ENCODE peak calls at places on chromosomes 5 and 9, in five cellular contexts. V, P, U, M and H are unnamed samples. For H3K27me3, the result is how much of the 10 kb centered on the place peaks cover.

GRCh38 chr5:84382363-84383295 is 2.1 kb downstream of the EDIL3 start:
- DNase-seq in V (peak), P (peak), U (peak), M (no peak), H (no peak)

GRCh38 chr9:136567651-136568287 is 21.9 kb upstream of the NOTCH1 start:
- DNase-seq in V (peak), P (peak), U (peak), M (no peak), H (no peak)

GRCh38 chr9:121498150-121498486 is 1.5 kb downstream of the GGTA1 start:
- DNase-seq in V (peak), P (no peak), U (peak), M (peak), H (no peak)

GRCh38 chr9:18739641-18740318 is 265.8 kb downstream of the ADAMTSL1 start:
- DNase-seq in V (no peak), P (no peak), U (no peak), M (no peak), H (no peak)

GRCh38 chr5:29697786-29698414 is 1495.6 kb upstream of the CDH6 start:
- DNase-seq in V (peak), P (no peak), U (no peak), M (no peak), H (no peak)

GRCh38 chr5:150392680-150393079 is 20.0 kb downstream of the CD74 start:
- DNase-seq in V (no peak), P (no peak), U (no peak), M (no peak), H (no peak)

GRCh38 chr5:127723571-127723970 is 20.4 kb downstream of the CCDC192 start:
- DNase-seq in V (no peak), P (no peak), U (peak), M (no peak), H (no peak)

GRCh38 chr9:88044200-88044599 is 69.9 kb upstream of the CDK20 start:
- DNase-seq in V (peak), P (no peak), U (no peak), M (no peak), H (no peak)

GRCh38 chr9:127626752-127627493 is 14.8 kb downstream of the STXBP1 start:
- DNase-seq in V (no peak), P (no peak), U (no peak), M (no peak), H (no peak)

GRCh38 chr9:136050706-136051567 is 44.2 kb downstream of the NACC2 start:
- DNase-seq in V (peak), P (peak), U (peak), M (no peak), H (no peak)

GRCh38 chr9:69200071-69200470 is 26.0 kb downstream of the TJP2 start:
- DNase-seq in V (no peak), P (no peak), U (peak), M (no peak), H (no peak)

GRCh38 chr9:99000480-99001395 is 57.0 kb downstream of the COL15A1 start:
- DNase-seq in V (peak), P (no peak), U (peak), M (peak), H (no peak)

GRCh38 chr5:104815212-104815611 is 1252.6 kb upstream of the NUDT12 start:
- DNase-seq in V (no peak), P (no peak), U (no peak), M (no peak), H (no peak)

GRCh38 chr5:40333459-40334241 is 346.1 kb upstream of the PTGER4 start:
- DNase-seq in V (no peak), P (no peak), U (peak), M (no peak), H (no peak)

GRCh38 chr9:35726876-35727438 is 5.0 kb downstream of the TLN1 start:
- DNase-seq in V (peak), P (no peak), U (peak), M (peak), H (no peak)

GRCh38 chr9:16824545-16825041 is 45.9 kb downstream of the BNC2 start:
- DNase-seq in V (peak), P (no peak), U (peak), M (no peak), H (no peak)

GRCh38 chr5:149324639-149325038 is 20.7 kb upstream of the GRPEL2 start:
- DNase-seq in V (no peak), P (no peak), U (peak), M (no peak), H (no peak)

GRCh38 chr9:1708215-1708614 is 306.9 kb upstream of the SMARCA2 start:
- DNase-seq in V (no peak), P (no peak), U (no peak), M (no peak), H (no peak)

GRCh38 chr5:16492398-16493175 is 27.0 kb upstream of the ZNF622 start:
- DNase-seq in V (no peak), P (no peak), U (peak), M (no peak), H (no peak)

GRCh38 chr9:109273869-109274268 is 47.0 kb downstream of the EPB41L4B start:
- DNase-seq in V (no peak), P (no peak), U (no peak), M (no peak), H (no peak)
- H3K4me3 ChIP-seq in V (no peak), P (no peak), U (no peak), M (no peak), H (no peak)

GRCh38 chr5:322942-323879 is 1.7 kb downstream of the AHRR start:
- DNase-seq in V (peak), P (peak), U (no peak), M (no peak), H (no peak)
- H3K27me3 ChIP-seq in V (half or more), P (half or more), U (half or more), M (under half), H (under half)

DNA sequence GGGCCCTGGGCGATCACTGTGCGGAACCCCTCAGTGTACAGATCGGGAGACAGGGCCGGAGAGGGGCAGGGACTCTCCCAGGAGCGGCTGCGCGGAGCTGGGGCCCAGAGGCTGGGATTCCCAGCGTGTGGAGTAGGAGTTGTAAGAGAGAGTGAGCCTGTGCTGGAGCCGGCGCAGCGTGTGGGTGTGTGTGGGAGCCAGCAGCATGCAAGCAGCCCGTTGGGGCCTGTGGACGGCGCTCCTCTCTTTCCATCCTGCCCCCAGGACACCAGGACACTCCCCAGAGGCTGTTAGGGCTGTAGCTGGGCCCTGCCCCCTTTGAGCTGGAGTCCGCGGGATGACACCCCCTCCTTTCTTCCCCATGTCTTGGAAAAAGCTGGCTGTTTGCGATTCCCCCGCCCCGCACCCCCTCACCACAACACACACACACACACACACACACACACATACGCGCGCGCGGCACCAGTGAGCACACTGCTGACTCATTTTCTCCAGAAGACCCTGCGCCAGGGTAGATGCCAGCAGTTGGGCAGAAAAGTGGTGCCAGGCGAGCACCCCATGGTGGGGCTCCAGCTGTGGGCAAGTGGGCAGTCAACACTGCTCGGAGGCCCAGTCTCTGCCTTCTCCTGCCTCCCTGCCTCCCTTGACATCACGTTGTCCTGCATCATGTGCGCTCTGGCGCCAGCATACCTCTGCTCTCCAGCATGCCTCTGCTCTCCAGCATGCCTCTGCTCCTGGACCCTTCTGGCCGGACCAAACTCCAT is 1.5 kb downstream of the COL27A1 start:
- DNase-seq in V (peak), P (peak), U (peak), M (no peak), H (no peak)
- TF ChIP-seq CTCF in V (no peak), P (peak), U (peak), M (no peak), H (no peak)

DNA sequence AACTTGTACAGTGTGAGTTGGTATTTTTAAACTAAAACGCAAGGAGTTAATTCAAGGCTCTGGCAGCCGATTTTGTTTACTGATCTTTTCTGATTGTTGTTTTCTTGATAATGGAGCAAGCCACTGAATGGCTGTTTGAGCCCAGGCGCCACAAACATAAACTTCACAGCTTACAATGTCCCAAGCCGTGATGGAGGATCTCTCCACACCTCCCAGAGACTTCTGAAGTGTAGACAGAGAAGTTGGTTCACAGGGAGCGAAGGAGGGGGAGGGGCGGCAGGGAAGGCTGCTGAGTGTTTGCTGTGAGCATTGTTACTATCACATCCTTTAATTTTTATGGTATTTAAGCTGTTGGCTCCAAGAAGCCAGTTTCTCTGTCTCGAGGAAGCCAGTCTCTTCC is 14.7 kb downstream of the ISL1 start:
- DNase-seq in V (peak), P (no peak), U (no peak), M (no peak), H (no peak)
- H3K4me3 ChIP-seq in V (no peak), P (no peak), U (peak), M (no peak), H (no peak)

DNA sequence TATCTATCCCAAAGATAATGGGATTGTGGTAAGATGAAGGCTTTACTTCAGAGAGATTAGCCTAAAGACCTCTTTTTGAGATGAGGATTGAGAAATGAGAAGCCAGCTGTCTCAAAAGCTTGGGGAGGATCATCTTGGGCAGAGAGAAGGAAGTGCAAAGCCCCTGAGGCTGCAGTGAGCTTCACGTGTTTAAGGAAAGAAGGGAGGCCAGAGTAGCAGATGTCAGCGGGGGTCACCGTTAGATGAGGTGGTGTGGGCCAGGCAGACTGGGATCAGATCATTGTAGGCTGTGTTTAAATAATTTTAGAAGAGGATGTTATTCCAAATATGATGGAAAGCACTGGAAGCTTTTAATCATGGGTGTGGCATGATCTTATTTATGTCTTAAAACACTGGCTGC is 270.1 kb downstream of the ARHGEF28 start:
- DNase-seq in V (no peak), P (no peak), U (no peak), M (no peak), H (no peak)
- H3K27me3 ChIP-seq in V (under half), P (under half), U (under half), M (under half), H (under half)